ENCODE peak calls at places on chromosomes 3 and 15, in eight cellular contexts. A, H, I, P, D, E, O and Z are unnamed samples.

GRCh38 chr3:191762323-191762960 is 301.5 kb downstream of the PYDC2 start:
- DNase-seq in A (no peak), H (no peak), I (peak; percentile 63), P (no peak), D (no peak), E (no peak), O (no peak), Z (no peak)

GRCh38 chr3:23193835-23194234 is 9.3 kb upstream of the UBE2E2 start:
- DNase-seq in H (no peak), P (no peak), O (no peak), E (no peak), I (no peak), D (no peak), A (no peak), Z (no peak)

GRCh38 chr3:124702950-124703349 is 27.3 kb upstream of the UMPS start:
- DNase-seq in P (no peak), A (no peak), O (no peak), D (no peak), H (no peak), E (no peak), I (no peak), Z (no peak)

GRCh38 chr3:105137911-105138310 is 228.8 kb upstream of the ALCAM start:
- DNase-seq in O (no peak), E (no peak), P (no peak), A (no peak), I (no peak), D (no peak), H (no peak), Z (no peak)

GRCh38 chr15:28975766-28976179 is 90.0 kb downstream of the APBA2 start:
- DNase-seq in P (no peak), A (no peak), D (peak; percentile 53), H (no peak), E (peak; percentile 67), O (no peak), I (no peak), Z (no peak)

GRCh38 chr3:120203016-120203415 is 82.0 kb downstream of the GPR156 start:
- DNase-seq in I (no peak), H (no peak), P (no peak), E (no peak), D (no peak), O (no peak), A (no peak), Z (no peak)

GRCh38 chr15:50675524-50676144 is 11.0 kb downstream of the TRPM7 start:
- DNase-seq in A (no peak), I (no peak), D (no peak), E (peak; percentile 2), H (no peak), O (no peak), P (no peak), Z (no peak)

GRCh38 chr15:73296621-73297353 is 72.0 kb downstream of the HCN4 start:
- DNase-seq in P (no peak), O (no peak), E (no peak), D (no peak), H (no peak), I (no peak), A (no peak), Z (no peak)

GRCh38 chr3:195738274-195739044 is 17.7 kb downstream of the MUC20 start:
- DNase-seq in O (no peak), E (no peak), I (no peak), A (no peak), D (no peak), H (no peak), P (peak; percentile 43), Z (no peak)

GRCh38 chr3:100857863-100858262 is 135.4 kb downstream of the ABI3BP start:
- DNase-seq in I (no peak), H (no peak), E (no peak), A (no peak), P (no peak), O (no peak), D (no peak), Z (no peak)

GRCh38 chr3:141294848-141295247 is 63.2 kb downstream of the PXYLP1 start:
- DNase-seq in E (no peak), I (peak; percentile 87), O (no peak), D (no peak), P (no peak), A (no peak), H (no peak), Z (no peak)

GRCh38 chr3:178146406-178146831 is 389.8 kb upstream of the KCNMB2 start:
- DNase-seq in O (no peak), I (no peak), H (no peak), P (no peak), E (no peak), A (no peak), D (no peak), Z (no peak)

GRCh38 chr3:61009025-61009424 is 242.2 kb downstream of the FHIT start:
- DNase-seq in O (no peak), A (no peak), E (no peak), I (no peak), D (no peak), H (no peak), P (no peak), Z (no peak)

GRCh38 chr15:35427091-35427490 is 118.9 kb downstream of the DPH6 start:
- DNase-seq in O (no peak), P (no peak), A (no peak), E (no peak), H (no peak), D (no peak), I (peak; percentile 57), Z (no peak)

GRCh38 chr3:51937611-51938450 is 3.9 kb downstream of the RRP9 start:
- DNase-seq in H (no peak), E (no peak), I (no peak), P (peak; percentile 48), O (no peak), A (no peak), D (no peak), Z (no peak)

GRCh38 chr3:150324261-150324660 is 83.8 kb upstream of the TSC22D2 start:
- DNase-seq in E (no peak), D (no peak), P (no peak), O (no peak), H (no peak), I (no peak), A (no peak), Z (no peak)

GRCh38 chr3:123202451-123202850 is 708 bp downstream of the SEC22A start:
- DNase-seq in A (no peak), E (no peak), P (no peak), H (no peak), O (no peak), D (no peak), I (no peak), Z (no peak)

GRCh38 chr15:58070801-58071418 is 5.4 kb upstream of the ALDH1A2 start:
- DNase-seq in I (no peak), A (peak; percentile 70), O (peak; percentile 8), D (peak; percentile 35), E (peak; percentile 42), H (peak; percentile 9), P (peak; percentile 73), Z (peak; percentile 29)

GRCh38 chr3:88000853-88001252 is 58.0 kb downstream of the CGGBP1 start:
- DNase-seq in H (no peak), A (no peak), O (no peak), I (no peak), E (no peak), D (peak; percentile 3), P (no peak), Z (no peak)

GRCh38 chr15:31157644-31158069 is 56.1 kb upstream of the TRPM1 start:
- DNase-seq in A (no peak), I (no peak), P (peak; percentile 89), E (no peak), O (no peak), H (no peak), D (no peak), Z (no peak)

GRCh38 chr3:38549486-38549885 is 53.3 kb downstream of the EXOG start:
- DNase-seq in H (no peak), E (no peak), O (no peak), A (no peak), D (no peak), P (peak; percentile 37), I (no peak), Z (no peak)

GRCh38 chr15:90930861-90931629 is 1.3 kb downstream of the HDDC3 start:
- DNase-seq in P (no peak), A (no peak), E (no peak), I (no peak), D (no peak), O (no peak), H (no peak), Z (no peak)